ENCODE peak calls at places on chromosome 11, in four cellular contexts. A, D, Z and R are unnamed samples.

GRCh38 chr11:123775274-123775673 is 21.0 kb upstream of the OR6X1 start:
- DNase-seq in D (no peak), Z (no peak), A (no peak), R (peak; percentile 21)

GRCh38 chr11:76228122-76229000 is 22.1 kb upstream of the WNT11 start:
- DNase-seq in A (no peak), Z (no peak), D (no peak), R (no peak)

GRCh38 chr11:126354631-126355323 is 709 bp upstream of the ST3GAL4 start:
- DNase-seq in Z (no peak), A (peak; percentile 44), D (no peak), R (no peak)

GRCh38 chr11:69089258-69089657 is 40.5 kb downstream of the TPCN2 start:
- DNase-seq in A (no peak), D (no peak), Z (no peak), R (no peak)

GRCh38 chr11:72679869-72680268 is 5.6 kb upstream of the PDE2A start:
- DNase-seq in D (no peak), A (no peak), Z (no peak), R (no peak)

GRCh38 chr11:64499261-64500004 is 91.6 kb upstream of the SLC22A12 start:
- DNase-seq in D (no peak), A (no peak), Z (no peak), R (no peak)

GRCh38 chr11:130846606-130847005 is 69.7 kb downstream of the SNX19 start:
- DNase-seq in Z (peak; percentile 20), A (no peak), D (no peak), R (no peak)

GRCh38 chr11:61746654-61747388 is 5.6 kb upstream of the MYRF start:
- DNase-seq in D (no peak), Z (no peak), A (no peak), R (no peak)

GRCh38 chr11:87926250-87926970 is 248.8 kb downstream of the RAB38 start:
- DNase-seq in A (no peak), D (no peak), Z (no peak), R (no peak)

GRCh38 chr11:91299980-91300379 is 924.6 kb upstream of the FAT3 start:
- DNase-seq in D (peak; percentile 19), A (no peak), Z (no peak), R (no peak)

GRCh38 chr11:122984186-122985011 is 2.8 kb upstream of the BSX start:
- DNase-seq in A (no peak), Z (no peak), D (no peak), R (peak; percentile 56)

GRCh38 chr11:37788141-37788877 is 1190.3 kb upstream of the RAG2 start:
- DNase-seq in D (no peak), A (no peak), Z (no peak), R (no peak)

GRCh38 chr11:76207642-76208378 is 1.5 kb upstream of the WNT11 start:
- DNase-seq in Z (peak; percentile 42), A (peak; percentile 90), D (no peak), R (peak; percentile 84)

GRCh38 chr11:45615182-45615792 is 50.1 kb downstream of the CHST1 start:
- DNase-seq in D (no peak), A (no peak), Z (no peak), R (no peak)

GRCh38 chr11:111526501-111526900 is 11.9 kb downstream of the HOATZ start:
- DNase-seq in D (no peak), Z (no peak), A (no peak), R (no peak)

DNA sequence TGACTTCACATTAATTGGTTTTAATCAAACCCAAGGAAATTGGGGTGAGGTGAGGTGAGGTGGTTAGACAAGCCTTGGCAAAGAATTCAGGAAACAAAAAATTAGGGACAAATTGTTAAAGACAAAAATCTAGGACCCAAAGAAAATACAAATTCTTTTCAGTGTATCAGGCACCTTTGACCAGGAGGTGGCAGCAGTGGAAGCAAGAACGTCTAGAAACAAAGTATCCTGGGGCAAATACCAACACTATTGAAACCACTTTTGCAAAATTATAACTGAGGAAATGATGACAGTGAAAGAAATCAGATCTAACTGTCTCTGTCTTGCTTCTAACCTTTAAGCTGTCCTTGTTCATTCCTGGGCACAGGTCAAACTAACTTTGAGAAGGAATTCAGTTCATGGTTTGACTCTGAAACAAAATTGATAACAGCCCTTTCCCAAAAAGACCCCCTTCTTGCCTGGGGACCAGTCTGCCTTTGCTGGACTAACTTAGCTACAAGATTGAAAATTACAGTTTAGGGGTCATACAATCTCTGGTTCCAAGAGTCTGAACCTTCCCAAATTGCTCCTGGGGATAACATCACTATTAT is 11.1 kb upstream of the ALKBH8 start:
- DNase-seq in D (no peak), A (peak; percentile 45), Z (peak; percentile 19), R (peak; percentile 52)
- TF ChIP-seq ATF3 in D (no peak), A (no peak), Z (no peak), R (no peak)

GRCh38 chr11:9972917-9973504 is 309.1 kb downstream of the SWAP70 start:
- DNase-seq in D (no peak), Z (peak; percentile 40), A (peak; percentile 57), R (no peak)
- TF ChIP-seq ETV6 in D (no peak), Z (no peak), A (no peak), R (no peak)

GRCh38 chr11:57205046-57205671 is 23.4 kb downstream of the LRRC55 start:
- DNase-seq in D (no peak), A (no peak), Z (no peak), R (no peak)
- TF ChIP-seq ATF3 in D (no peak), A (no peak), Z (no peak), R (no peak)

DNA sequence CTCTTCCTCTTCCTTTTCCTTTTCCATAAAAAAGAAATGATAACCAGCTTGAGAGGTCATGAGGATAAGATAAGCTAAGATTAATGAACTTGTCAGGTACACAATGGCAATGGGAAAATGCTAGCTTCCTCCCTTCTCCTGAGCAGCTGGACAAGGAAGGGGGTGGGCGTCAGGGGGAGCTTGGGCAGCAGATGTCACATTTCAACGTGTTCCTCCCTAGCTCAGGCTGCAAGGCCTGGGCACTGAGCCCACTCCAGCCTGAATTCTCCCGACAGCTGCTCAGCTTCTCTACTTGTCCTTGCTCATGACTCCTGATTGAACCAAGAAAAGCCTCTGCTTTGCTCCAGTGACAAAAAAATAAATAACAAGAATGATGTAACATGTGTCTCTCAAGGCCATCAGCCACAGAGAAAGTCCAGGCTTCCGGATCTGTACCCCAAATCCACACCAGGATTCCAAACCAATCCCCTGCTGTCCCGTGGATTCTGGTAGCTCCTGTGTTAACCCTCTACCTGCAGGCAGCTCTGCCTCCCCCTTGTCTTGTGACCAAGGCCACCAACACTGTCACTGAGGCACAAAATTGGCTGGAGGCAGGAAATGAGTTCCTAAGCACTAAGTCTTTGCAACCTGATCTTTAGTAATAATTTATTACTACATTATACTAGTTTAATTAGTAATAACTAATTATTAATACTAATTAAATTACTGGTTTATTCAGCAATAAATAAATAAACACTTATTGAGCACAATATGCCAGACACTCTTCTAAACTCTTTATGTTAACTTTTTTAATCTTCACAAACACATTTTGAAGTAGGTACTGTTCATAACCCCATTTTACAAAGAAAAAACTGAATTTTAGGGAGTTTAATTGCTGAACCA is 146.5 kb downstream of the CCDC34 start:
- DNase-seq in A (no peak), D (no peak), Z (no peak), R (no peak)
- TF ChIP-seq ETV6 in A (no peak), D (no peak), Z (no peak), R (no peak)

GRCh38 chr11:35272391-35272821 is 133.4 kb downstream of the CD44 start:
- DNase-seq in D (peak; percentile 95), A (no peak), Z (no peak), R (no peak)

GRCh38 chr11:35277827-35278226 is 138.9 kb downstream of the CD44 start:
- DNase-seq in Z (no peak), A (no peak), D (no peak), R (no peak)

GRCh38 chr11:35276396-35276795 is 137.4 kb downstream of the CD44 start:
- DNase-seq in D (no peak), Z (no peak), A (no peak), R (no peak)

GRCh38 chr11:35275808-35276170 is 136.8 kb downstream of the CD44 start:
- DNase-seq in Z (no peak), A (no peak), D (no peak), R (no peak)

GRCh38 chr11:35274909-35275807 is 136.2 kb downstream of the CD44 start:
- DNase-seq in A (no peak), D (no peak), Z (peak; percentile 3), R (no peak)
- TF ChIP-seq ATF3 in A (no peak), D (no peak), Z (no peak), R (no peak)

DNA sequence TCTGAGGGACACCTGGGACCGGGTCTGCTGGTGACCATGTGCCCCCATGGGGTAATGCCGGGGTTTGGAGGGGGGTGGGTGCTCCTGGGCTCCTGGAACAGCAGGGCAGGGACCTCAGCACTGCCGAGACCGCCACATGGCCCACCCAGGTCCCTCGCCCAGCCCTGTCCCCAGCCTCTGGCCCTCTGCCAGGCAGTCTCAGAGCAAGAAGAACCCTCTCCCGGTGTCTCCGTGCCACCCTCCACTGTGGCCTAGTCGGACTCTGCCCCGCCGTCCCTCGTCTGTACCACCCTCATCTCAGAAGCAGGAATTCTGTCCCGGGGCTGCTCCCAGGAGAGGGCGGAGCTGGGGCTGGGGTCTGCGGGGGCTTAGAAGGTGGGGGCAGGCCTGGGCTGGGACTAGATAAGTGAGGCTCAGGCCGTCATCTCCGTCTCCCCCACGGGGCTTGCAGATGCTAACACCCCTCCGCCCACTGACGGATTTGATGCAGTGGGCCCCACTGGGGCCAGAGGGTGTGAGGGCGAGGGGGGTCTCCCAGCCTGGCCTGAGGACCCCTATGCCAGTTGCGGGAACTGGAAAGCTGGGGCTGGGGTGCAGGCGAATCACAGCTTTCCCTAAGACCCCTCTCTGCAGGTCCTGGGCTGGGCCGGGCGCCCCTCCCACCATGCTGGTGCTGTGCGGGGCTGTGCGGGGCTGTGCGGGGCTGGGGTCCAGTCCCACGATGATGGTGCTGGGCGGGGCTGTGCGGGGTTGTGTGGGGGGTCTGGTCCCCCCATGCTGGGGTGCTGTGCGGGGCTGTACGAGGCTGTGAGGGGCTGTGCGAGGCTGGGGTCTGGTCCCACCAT is 1.1 kb downstream of the MUC5AC start:
- DNase-seq in A (no peak), Z (no peak), D (no peak), R (peak; percentile 10)
- TF ChIP-seq ETV6 in A (no peak), Z (no peak), D (no peak), R (no peak)

DNA sequence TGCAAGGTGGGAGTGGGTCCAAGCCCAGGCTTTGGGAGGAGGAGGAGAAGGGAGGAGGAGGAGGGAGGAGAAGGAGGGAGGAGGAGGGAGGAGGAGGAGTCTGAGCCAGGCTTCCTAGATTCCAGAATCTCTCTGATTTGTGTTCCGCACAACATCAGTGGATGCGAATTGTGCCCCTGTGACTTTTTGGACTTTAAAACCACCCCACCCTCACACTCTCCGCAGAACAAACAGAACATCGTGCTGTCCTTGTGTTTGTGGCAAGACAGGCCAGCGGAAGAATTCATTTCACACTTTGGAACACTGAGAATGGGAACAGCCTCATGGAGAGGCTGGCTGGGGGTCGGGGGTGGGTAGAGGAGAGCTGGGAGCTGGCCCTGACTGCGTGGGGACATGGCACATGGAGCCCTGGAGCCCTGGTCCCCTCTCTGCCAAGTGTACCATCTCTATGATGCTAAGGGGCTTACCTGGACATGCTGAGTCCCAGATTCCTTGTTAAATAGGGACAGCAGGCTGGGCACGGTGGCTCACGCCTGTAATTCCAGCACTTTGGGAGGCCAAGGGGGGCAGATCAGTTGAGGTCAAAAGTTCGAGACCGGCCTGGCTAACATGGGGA is 16.4 kb upstream of the SHANK2 start:
- DNase-seq in D (no peak), A (no peak), Z (peak; percentile 74), R (no peak)
- TF ChIP-seq ATF3 in D (no peak), A (no peak), Z (no peak), R (no peak)

DNA sequence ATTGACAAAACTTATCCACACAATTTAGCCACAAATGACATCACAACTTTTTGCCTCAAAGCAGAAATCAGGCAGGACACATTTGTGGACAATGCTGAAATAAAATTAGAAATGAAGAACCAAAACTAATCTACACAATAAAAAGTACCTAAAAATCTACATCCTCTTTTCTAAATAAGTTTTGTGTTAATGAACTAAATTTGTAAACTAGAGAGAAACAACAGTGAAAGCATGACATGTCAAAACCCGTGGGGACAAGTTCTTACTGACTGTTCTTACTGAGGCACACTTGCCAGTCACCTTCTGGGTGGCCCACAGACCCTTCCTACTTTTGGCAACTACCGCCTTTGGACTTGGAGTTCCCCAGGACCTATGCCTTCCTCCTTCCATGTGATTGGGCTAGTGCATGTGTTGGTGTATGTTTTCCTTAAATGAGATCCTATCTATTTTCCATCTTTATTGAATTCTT is 60.7 kb upstream of the MUC15 start:
- DNase-seq in D (peak; percentile 62), Z (no peak), A (no peak), R (no peak)
- TF ChIP-seq ETV6 in D (no peak), Z (no peak), A (no peak), R (no peak)